ENCODE peak calls at places on chromosomes 3 and 15, in five cellular contexts. L is EH, T is GF-D8, C is SK-N-SH, Z is hypothalamus. O is an unnamed sample.

GRCh38 chr3:16011376-16011775 is 163.1 kb upstream of the GALNT15 start:
- DNase-seq in L (peak), T (no peak), C (no peak), Z (no peak), O (no peak)

GRCh38 chr15:90585863-90586262 is 56.1 kb downstream of the CRTC3 start:
- DNase-seq in L (peak), T (no peak), C (no peak), Z (no peak), O (peak)

GRCh38 chr3:36911990-36912804 is 32.7 kb downstream of the TRANK1 start:
- DNase-seq in L (peak), T (peak), C (no peak), Z (no peak), O (peak)

GRCh38 chr15:77107531-77108355 is 36.8 kb upstream of the TSPAN3 start:
- DNase-seq in L (peak), T (peak), C (peak), Z (peak), O (peak)

GRCh38 chr15:36988947-36989346 is 111.4 kb downstream of the MEIS2 start:
- DNase-seq in L (peak), T (no peak), C (no peak), Z (no peak), O (no peak)

GRCh38 chr3:184155644-184156521 is 706 bp downstream of the DVL3 start:
- DNase-seq in L (peak), T (no peak), C (peak), Z (peak), O (peak)

GRCh38 chr15:100818927-100819326 is 60.7 kb upstream of the ALDH1A3 start:
- DNase-seq in L (peak), T (no peak), C (peak), Z (no peak), O (peak)

GRCh38 chr15:70436428-70436827 is 326.9 kb downstream of the UACA start:
- DNase-seq in L (no peak), T (no peak), C (no peak), Z (no peak), O (no peak)

GRCh38 chr3:14143826-14144225 is 19.0 kb downstream of the TMEM43 start:
- DNase-seq in L (peak), T (no peak), C (no peak), Z (no peak), O (peak)

GRCh38 chr3:47089605-47090004 is 74.3 kb downstream of the SETD2 start:
- DNase-seq in L (no peak), T (no peak), C (no peak), Z (no peak), O (no peak)

GRCh38 chr15:70775160-70775559 is 11.8 kb upstream of the UACA start:
- DNase-seq in L (peak), T (no peak), C (no peak), Z (no peak), O (peak)

GRCh38 chr3:117644203-117644602 is 934.6 kb downstream of the TUSC7 start:
- DNase-seq in L (no peak), T (no peak), C (no peak), Z (no peak), O (no peak)

GRCh38 chr3:136193273-136194043 is 2.7 kb downstream of the MSL2 start:
- DNase-seq in L (peak), T (peak), C (peak), Z (no peak), O (peak)

GRCh38 chr3:17322106-17322793 is 420.2 kb downstream of the TBC1D5 start:
- DNase-seq in L (no peak), T (peak), C (no peak), Z (no peak), O (no peak)

GRCh38 chr3:109113361-109113760 is 4.6 kb downstream of the MORC1 start:
- DNase-seq in L (no peak), T (no peak), C (no peak), Z (no peak), O (no peak)

GRCh38 chr15:101514318-101514717 is 24.8 kb upstream of the PCSK6 start:
- DNase-seq in L (no peak), T (no peak), C (no peak), Z (no peak), O (no peak)

GRCh38 chr15:96565266-96565665 is 234.8 kb downstream of the NR2F2 start:
- DNase-seq in L (no peak), T (no peak), C (no peak), Z (no peak), O (no peak)

GRCh38 chr15:85788796-85789495 is 5.8 kb downstream of the KLHL25 start:
- DNase-seq in L (no peak), T (no peak), C (no peak), Z (no peak), O (no peak)

GRCh38 chr15:51367322-51367976 is 26.0 kb downstream of the GLDN start:
- DNase-seq in L (peak), T (no peak), C (no peak), Z (no peak), O (no peak)

GRCh38 chr15:69390575-69390974 is 23.6 kb upstream of the KIF23 start:
- DNase-seq in L (peak), T (no peak), C (no peak), Z (no peak), O (peak)

GRCh38 chr3:129664040-129664646 is 57.7 kb upstream of the PLXND1 start:
- DNase-seq in L (peak), T (no peak), C (no peak), Z (no peak), O (peak)

O was measured in adipocyte.